ENCODE peak calls at places on chromosome 2, in seven cellular contexts. One of them, this sample, is unnamed.

GRCh38 chr2:88603146-88603545 is 24.1 kb downstream of the EIF2AK3 start:
- DNase-seq in stimulated activated CD4-positive, alpha-beta T cell treated with anti-CD3 and anti-CD28 coated beads, Interleukin-12 subunit alpha, Interleukin-12 subunit beta, amount 100 ng/mL, for 4 hours: no peak
- DNase-seq in spleen: no peak
- DNase-seq in amniotic stem cell: no peak
- DNase-seq in 8988T: no peak
- DNase-seq in lung microvascular endothelial cell: peak; percentile 16
- DNase-seq in GM20000: no peak
- DNase-seq in this sample: no peak

GRCh38 chr2:19176172-19176852 is 182.1 kb downstream of the OSR1 start:
- DNase-seq in stimulated activated CD4-positive, alpha-beta T cell treated with anti-CD3 and anti-CD28 coated beads, Interleukin-12 subunit alpha, Interleukin-12 subunit beta, amount 100 ng/mL, for 4 hours: no peak
- DNase-seq in amniotic stem cell: no peak
- DNase-seq in GM20000: no peak
- DNase-seq in spleen: no peak
- DNase-seq in 8988T: no peak
- DNase-seq in lung microvascular endothelial cell: no peak
- DNase-seq in this sample: no peak

GRCh38 chr2:66121946-66122345 is 313.0 kb upstream of the MEIS1 start:
- DNase-seq in stimulated activated CD4-positive, alpha-beta T cell treated with anti-CD3 and anti-CD28 coated beads, Interleukin-12 subunit alpha, Interleukin-12 subunit beta, amount 100 ng/mL, for 4 hours: no peak
- DNase-seq in amniotic stem cell: no peak
- DNase-seq in spleen: no peak
- DNase-seq in GM20000: no peak
- DNase-seq in 8988T: no peak
- DNase-seq in lung microvascular endothelial cell: no peak
- DNase-seq in this sample: no peak

GRCh38 chr2:9217838-9218770 is 11.5 kb downstream of the ASAP2 start:
- DNase-seq in amniotic stem cell: no peak
- DNase-seq in 8988T: no peak
- DNase-seq in spleen: no peak
- DNase-seq in GM20000: no peak
- DNase-seq in lung microvascular endothelial cell: no peak
- DNase-seq in stimulated activated CD4-positive, alpha-beta T cell treated with anti-CD3 and anti-CD28 coated beads, Interleukin-12 subunit alpha, Interleukin-12 subunit beta, amount 100 ng/mL, for 4 hours: no peak
- DNase-seq in this sample: no peak

GRCh38 chr2:71282493-71282892 is 49.1 kb upstream of the ZNF638 start:
- DNase-seq in 8988T: no peak
- DNase-seq in spleen: no peak
- DNase-seq in GM20000: no peak
- DNase-seq in lung microvascular endothelial cell: no peak
- DNase-seq in stimulated activated CD4-positive, alpha-beta T cell treated with anti-CD3 and anti-CD28 coated beads, Interleukin-12 subunit alpha, Interleukin-12 subunit beta, amount 100 ng/mL, for 4 hours: no peak
- DNase-seq in amniotic stem cell: no peak
- DNase-seq in this sample: no peak

GRCh38 chr2:152395132-152396024 is 60.4 kb downstream of the FMNL2 start:
- DNase-seq in lung microvascular endothelial cell: peak; percentile 41
- DNase-seq in stimulated activated CD4-positive, alpha-beta T cell treated with anti-CD3 and anti-CD28 coated beads, Interleukin-12 subunit alpha, Interleukin-12 subunit beta, amount 100 ng/mL, for 4 hours: no peak
- DNase-seq in 8988T: no peak
- DNase-seq in spleen: no peak
- DNase-seq in GM20000: no peak
- DNase-seq in amniotic stem cell: no peak
- DNase-seq in this sample: no peak

GRCh38 chr2:1283020-1283801 is 130.1 kb upstream of the TPO start:
- DNase-seq in stimulated activated CD4-positive, alpha-beta T cell treated with anti-CD3 and anti-CD28 coated beads, Interleukin-12 subunit alpha, Interleukin-12 subunit beta, amount 100 ng/mL, for 4 hours: no peak
- DNase-seq in lung microvascular endothelial cell: no peak
- DNase-seq in GM20000: no peak
- DNase-seq in 8988T: no peak
- DNase-seq in amniotic stem cell: no peak
- DNase-seq in spleen: no peak
- DNase-seq in this sample: no peak

GRCh38 chr2:64283015-64283570 is 138.9 kb upstream of the PELI1 start:
- DNase-seq in lung microvascular endothelial cell: no peak
- DNase-seq in spleen: no peak
- DNase-seq in 8988T: no peak
- DNase-seq in amniotic stem cell: no peak
- DNase-seq in GM20000: peak; percentile 10
- DNase-seq in stimulated activated CD4-positive, alpha-beta T cell treated with anti-CD3 and anti-CD28 coated beads, Interleukin-12 subunit alpha, Interleukin-12 subunit beta, amount 100 ng/mL, for 4 hours: no peak
- DNase-seq in this sample: no peak

GRCh38 chr2:151486100-151486499 is 76.4 kb downstream of the RIF1 start:
- DNase-seq in amniotic stem cell: no peak
- DNase-seq in stimulated activated CD4-positive, alpha-beta T cell treated with anti-CD3 and anti-CD28 coated beads, Interleukin-12 subunit alpha, Interleukin-12 subunit beta, amount 100 ng/mL, for 4 hours: no peak
- DNase-seq in lung microvascular endothelial cell: no peak
- DNase-seq in 8988T: no peak
- DNase-seq in GM20000: no peak
- DNase-seq in spleen: no peak
- DNase-seq in this sample: no peak

GRCh38 chr2:73823916-73824523 is 4.7 kb upstream of the STAMBP start:
- DNase-seq in 8988T: no peak
- DNase-seq in amniotic stem cell: peak; percentile 82
- DNase-seq in spleen: no peak
- DNase-seq in stimulated activated CD4-positive, alpha-beta T cell treated with anti-CD3 and anti-CD28 coated beads, Interleukin-12 subunit alpha, Interleukin-12 subunit beta, amount 100 ng/mL, for 4 hours: no peak
- DNase-seq in GM20000: peak; percentile 68
- DNase-seq in lung microvascular endothelial cell: peak; percentile 85
- DNase-seq in this sample: no peak

GRCh38 chr2:135916232-135916631 is 40.0 kb upstream of the MCM6 start:
- DNase-seq in spleen: no peak
- DNase-seq in stimulated activated CD4-positive, alpha-beta T cell treated with anti-CD3 and anti-CD28 coated beads, Interleukin-12 subunit alpha, Interleukin-12 subunit beta, amount 100 ng/mL, for 4 hours: no peak
- DNase-seq in GM20000: no peak
- DNase-seq in 8988T: no peak
- DNase-seq in lung microvascular endothelial cell: peak; percentile 68
- DNase-seq in amniotic stem cell: no peak
- DNase-seq in this sample: no peak

GRCh38 chr2:61042807-61043206 is 22.9 kb upstream of the SANBR start:
- DNase-seq in spleen: no peak
- DNase-seq in GM20000: no peak
- DNase-seq in stimulated activated CD4-positive, alpha-beta T cell treated with anti-CD3 and anti-CD28 coated beads, Interleukin-12 subunit alpha, Interleukin-12 subunit beta, amount 100 ng/mL, for 4 hours: no peak
- DNase-seq in 8988T: no peak
- DNase-seq in lung microvascular endothelial cell: no peak
- DNase-seq in amniotic stem cell: no peak
- DNase-seq in this sample: no peak

GRCh38 chr2:88735853-88736252 is 44.4 kb downstream of the RPIA start:
- DNase-seq in spleen: no peak
- DNase-seq in lung microvascular endothelial cell: no peak
- DNase-seq in 8988T: no peak
- DNase-seq in amniotic stem cell: no peak
- DNase-seq in stimulated activated CD4-positive, alpha-beta T cell treated with anti-CD3 and anti-CD28 coated beads, Interleukin-12 subunit alpha, Interleukin-12 subunit beta, amount 100 ng/mL, for 4 hours: peak; percentile 21
- DNase-seq in GM20000: no peak
- DNase-seq in this sample: no peak

GRCh38 chr2:205386109-205386508 is 296.2 kb upstream of the NRP2 start:
- DNase-seq in amniotic stem cell: no peak
- DNase-seq in lung microvascular endothelial cell: no peak
- DNase-seq in GM20000: no peak
- DNase-seq in spleen: no peak
- DNase-seq in stimulated activated CD4-positive, alpha-beta T cell treated with anti-CD3 and anti-CD28 coated beads, Interleukin-12 subunit alpha, Interleukin-12 subunit beta, amount 100 ng/mL, for 4 hours: no peak
- DNase-seq in 8988T: no peak
- DNase-seq in this sample: no peak

GRCh38 chr2:28292491-28292890 is 100.2 kb upstream of the FOSL2 start:
- DNase-seq in lung microvascular endothelial cell: no peak
- DNase-seq in stimulated activated CD4-positive, alpha-beta T cell treated with anti-CD3 and anti-CD28 coated beads, Interleukin-12 subunit alpha, Interleukin-12 subunit beta, amount 100 ng/mL, for 4 hours: no peak
- DNase-seq in GM20000: no peak
- DNase-seq in amniotic stem cell: no peak
- DNase-seq in 8988T: no peak
- DNase-seq in spleen: no peak
- DNase-seq in this sample: no peak

GRCh38 chr2:121868652-121869051 is 113.2 kb downstream of the TSN start:
- DNase-seq in 8988T: no peak
- DNase-seq in amniotic stem cell: no peak
- DNase-seq in GM20000: no peak
- DNase-seq in stimulated activated CD4-positive, alpha-beta T cell treated with anti-CD3 and anti-CD28 coated beads, Interleukin-12 subunit alpha, Interleukin-12 subunit beta, amount 100 ng/mL, for 4 hours: no peak
- DNase-seq in lung microvascular endothelial cell: no peak
- DNase-seq in spleen: no peak
- DNase-seq in this sample: no peak

GRCh38 chr2:158305501-158305900 is 151.1 kb downstream of the CCDC148 start:
- DNase-seq in 8988T: no peak
- DNase-seq in amniotic stem cell: no peak
- DNase-seq in GM20000: no peak
- DNase-seq in lung microvascular endothelial cell: no peak
- DNase-seq in stimulated activated CD4-positive, alpha-beta T cell treated with anti-CD3 and anti-CD28 coated beads, Interleukin-12 subunit alpha, Interleukin-12 subunit beta, amount 100 ng/mL, for 4 hours: no peak
- DNase-seq in spleen: no peak
- DNase-seq in this sample: no peak

GRCh38 chr2:234768608-234769196 is 183.1 kb upstream of the SH3BP4 start:
- DNase-seq in GM20000: no peak
- DNase-seq in lung microvascular endothelial cell: no peak
- DNase-seq in amniotic stem cell: no peak
- DNase-seq in spleen: no peak
- DNase-seq in stimulated activated CD4-positive, alpha-beta T cell treated with anti-CD3 and anti-CD28 coated beads, Interleukin-12 subunit alpha, Interleukin-12 subunit beta, amount 100 ng/mL, for 4 hours: no peak
- DNase-seq in 8988T: no peak
- DNase-seq in this sample: no peak

GRCh38 chr2:231297108-231297908 is 98.2 kb upstream of the B3GNT7 start:
- DNase-seq in amniotic stem cell: peak; percentile 2
- DNase-seq in stimulated activated CD4-positive, alpha-beta T cell treated with anti-CD3 and anti-CD28 coated beads, Interleukin-12 subunit alpha, Interleukin-12 subunit beta, amount 100 ng/mL, for 4 hours: peak; percentile 4
- DNase-seq in GM20000: peak; percentile 78
- DNase-seq in spleen: peak; percentile 86
- DNase-seq in lung microvascular endothelial cell: peak; percentile 76
- DNase-seq in 8988T: peak; percentile 79
- DNase-seq in this sample: peak; percentile 64

GRCh38 chr2:47076586-47077441 is 78.3 kb downstream of the STPG4 start:
- DNase-seq in GM20000: no peak
- DNase-seq in amniotic stem cell: peak; percentile 90
- DNase-seq in spleen: no peak
- DNase-seq in stimulated activated CD4-positive, alpha-beta T cell treated with anti-CD3 and anti-CD28 coated beads, Interleukin-12 subunit alpha, Interleukin-12 subunit beta, amount 100 ng/mL, for 4 hours: no peak
- DNase-seq in lung microvascular endothelial cell: peak; percentile 20
- DNase-seq in 8988T: peak; percentile 92
- DNase-seq in this sample: no peak

GRCh38 chr2:109264595-109265328 is 135.8 kb downstream of the SH3RF3 start:
- DNase-seq in GM20000: no peak
- DNase-seq in amniotic stem cell: no peak
- DNase-seq in lung microvascular endothelial cell: no peak
- DNase-seq in 8988T: no peak
- DNase-seq in stimulated activated CD4-positive, alpha-beta T cell treated with anti-CD3 and anti-CD28 coated beads, Interleukin-12 subunit alpha, Interleukin-12 subunit beta, amount 100 ng/mL, for 4 hours: no peak
- DNase-seq in spleen: no peak
- DNase-seq in this sample: no peak

GRCh38 chr2:11187083-11187619 is 31.9 kb downstream of the SLC66A3 start:
- DNase-seq in stimulated activated CD4-positive, alpha-beta T cell treated with anti-CD3 and anti-CD28 coated beads, Interleukin-12 subunit alpha, Interleukin-12 subunit beta, amount 100 ng/mL, for 4 hours: no peak
- DNase-seq in 8988T: no peak
- DNase-seq in spleen: no peak
- DNase-seq in amniotic stem cell: peak; percentile 21
- DNase-seq in lung microvascular endothelial cell: peak; percentile 72
- DNase-seq in GM20000: no peak
- DNase-seq in this sample: no peak

GRCh38 chr2:158047156-158047611 is 54.5 kb upstream of the UPP2 start:
- DNase-seq in lung microvascular endothelial cell: peak; percentile 7
- DNase-seq in stimulated activated CD4-positive, alpha-beta T cell treated with anti-CD3 and anti-CD28 coated beads, Interleukin-12 subunit alpha, Interleukin-12 subunit beta, amount 100 ng/mL, for 4 hours: no peak
- DNase-seq in amniotic stem cell: no peak
- DNase-seq in spleen: no peak
- DNase-seq in 8988T: no peak
- DNase-seq in GM20000: no peak
- DNase-seq in this sample: no peak